ENCODE peak calls at places on chromosomes 12 and 14, in nine cellular contexts. Z is left ventricle myocardium inferior, I is Calu3, D is A549, F is lower lobe of right lung, K is MM.1S, H is WTC11, O is GM13977, C is GM20000. A is an unnamed sample.

GRCh38 chr12:13195848-13196301 is 651 bp upstream of the EMP1 start:
- DNase-seq in H (no peak), C (no peak), I (no peak), D (peak; percentile 63), Z (no peak), F (no peak), K (no peak), O (no peak), A (no peak)

GRCh38 chr12:76946451-76946850 is 67.6 kb upstream of the CSRP2 start:
- DNase-seq in O (no peak), F (no peak), K (no peak), I (no peak), D (no peak), H (no peak), C (no peak), Z (no peak), A (no peak)

GRCh38 chr12:59069481-59069880 is 149.2 kb upstream of the LRIG3 start:
- DNase-seq in O (no peak), F (no peak), K (no peak), C (no peak), H (no peak), I (no peak), Z (no peak), D (no peak), A (no peak)

GRCh38 chr12:2382391-2383155 is 329.8 kb downstream of the CACNA1C start:
- DNase-seq in C (no peak), F (no peak), I (no peak), K (peak; percentile 12), Z (no peak), D (no peak), O (no peak), H (no peak), A (no peak)

GRCh38 chr12:15001733-15002471 is 29.1 kb downstream of the PDE6H start:
- DNase-seq in Z (peak; percentile 39), H (peak; percentile 34), K (no peak), C (no peak), D (no peak), I (no peak), O (no peak), F (peak; percentile 46), A (no peak)

GRCh38 chr12:58314610-58315009 is 373.2 kb downstream of the ATP23 start:
- DNase-seq in Z (no peak), O (no peak), K (no peak), D (no peak), H (no peak), I (no peak), C (no peak), F (no peak), A (no peak)

GRCh38 chr14:69350892-69351291 is 47.2 kb downstream of the ERH start:
- DNase-seq in I (no peak), D (no peak), C (no peak), Z (no peak), O (no peak), H (no peak), K (no peak), F (no peak), A (no peak)

GRCh38 chr12:12616512-12617275 is 5.0 kb downstream of the CREBL2 start:
- DNase-seq in K (no peak), F (no peak), H (no peak), C (no peak), I (no peak), Z (no peak), D (no peak), O (no peak), A (no peak)

GRCh38 chr14:20044243-20044642 is 8.4 kb upstream of the OR4K13 start:
- DNase-seq in Z (no peak), F (no peak), O (no peak), K (no peak), C (no peak), D (no peak), H (no peak), I (no peak), A (no peak)

GRCh38 chr12:74317078-74317581 is 220.5 kb upstream of the ATXN7L3B start:
- DNase-seq in I (peak; percentile 52), K (peak; percentile 20), O (no peak), H (no peak), F (no peak), Z (peak; percentile 28), D (peak; percentile 75), C (no peak), A (no peak)

GRCh38 chr14:103444837-103445524 is 59.8 kb downstream of the MARK3 start:
- DNase-seq in K (no peak), F (no peak), O (no peak), H (no peak), Z (no peak), C (no peak), I (no peak), D (peak; percentile 29), A (no peak)

GRCh38 chr14:93014038-93015023 is 91.4 kb downstream of the CHGA start:
- DNase-seq in I (no peak), K (no peak), H (no peak), D (no peak), Z (no peak), F (no peak), C (no peak), O (no peak), A (no peak)

DNA sequence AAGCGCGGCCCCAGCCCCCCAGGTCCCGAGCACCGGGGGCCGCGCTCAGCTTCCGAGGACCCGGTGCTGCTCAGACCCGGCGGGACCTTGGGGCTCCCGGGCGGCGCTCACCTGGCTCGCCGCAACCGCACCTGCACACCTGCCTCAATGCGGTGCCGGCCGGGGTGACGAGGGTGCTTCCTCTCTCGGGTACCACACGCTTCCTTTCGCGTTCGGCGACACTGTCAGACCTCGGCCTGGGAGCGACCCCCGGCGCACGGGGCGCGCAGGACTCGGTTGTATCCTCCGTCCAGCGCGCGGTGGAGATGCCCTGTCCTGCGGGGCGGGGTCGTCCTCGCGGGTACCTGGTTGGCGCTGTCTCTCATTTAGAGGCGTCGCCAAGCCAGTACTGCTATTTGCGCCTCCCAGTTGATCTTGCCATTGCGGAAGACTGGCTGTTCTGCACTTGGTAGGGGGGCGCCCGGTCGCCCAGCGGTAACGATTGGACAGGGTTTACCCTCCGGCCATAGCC is 718 bp downstream of the PACS2 start:
- DNase-seq in H (peak; percentile 57), D (peak; percentile 35), F (peak; percentile 65), O (no peak), Z (no peak), I (peak; percentile 57), C (no peak), K (peak; percentile 42), A (no peak)
- TF ChIP-seq CTCF in H (no peak), D (no peak), F (no peak), O (no peak), Z (no peak), I (no peak), C (no peak), K (no peak), A (no peak)

GRCh38 chr12:131733874-131734273 is 23.0 kb downstream of the SFSWAP start:
- DNase-seq in I (no peak), Z (no peak), K (no peak), D (no peak), H (no peak), O (no peak), C (no peak), F (no peak), A (no peak)

GRCh38 chr12:131734336-131735152 is 23.7 kb downstream of the SFSWAP start:
- DNase-seq in O (no peak), Z (no peak), K (no peak), C (no peak), F (no peak), H (no peak), D (no peak), I (no peak), A (no peak)

GRCh38 chr12:131735153-131735456 is 24.2 kb downstream of the SFSWAP start:
- DNase-seq in O (no peak), F (no peak), D (no peak), K (no peak), H (no peak), C (no peak), I (no peak), Z (no peak), A (no peak)

GRCh38 chr12:131735863-131736806 is 25.2 kb downstream of the SFSWAP start:
- DNase-seq in D (no peak), K (no peak), C (no peak), H (no peak), O (no peak), F (no peak), Z (no peak), I (no peak), A (no peak)

DNA sequence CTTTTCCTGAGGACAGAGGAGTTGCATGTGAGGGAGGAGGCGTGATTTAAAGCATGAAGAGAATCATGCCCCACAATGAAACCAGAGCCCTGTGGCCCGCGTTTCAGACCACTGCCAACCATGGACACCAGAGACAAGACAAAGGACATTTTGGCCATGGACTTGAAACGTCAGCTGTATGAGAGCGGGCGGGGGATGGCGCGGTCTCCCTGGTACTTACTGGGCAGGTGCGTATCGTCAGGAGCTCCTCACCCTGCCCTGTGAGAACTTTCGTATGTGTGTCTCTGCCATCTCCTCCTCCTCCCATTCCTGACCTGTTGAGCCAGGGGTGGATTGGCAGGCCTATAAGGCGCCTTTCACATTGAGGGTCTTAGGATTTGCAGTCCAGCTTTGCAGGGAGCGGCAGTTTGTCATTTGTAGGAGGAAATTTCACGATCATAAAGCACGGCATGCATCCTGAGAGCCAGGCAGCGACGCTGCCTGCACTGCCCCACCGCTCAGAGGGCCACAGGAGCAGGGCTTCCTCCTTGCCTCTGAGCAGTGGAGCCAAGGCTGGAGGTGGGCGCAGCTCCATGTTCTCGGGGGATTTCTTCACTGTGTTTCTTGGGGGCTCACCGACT is 22.2 kb downstream of the SFSWAP start:
- DNase-seq in H (no peak), F (no peak), I (no peak), K (no peak), O (no peak), D (no peak), C (no peak), Z (no peak), A (no peak)
- TF ChIP-seq CTCF in H (no peak), F (no peak), I (no peak), K (no peak), O (no peak), D (no peak), C (no peak), Z (no peak), A (no peak)

GRCh38 chr12:53345486-53346195 is 9.5 kb upstream of the SP7 start:
- DNase-seq in K (no peak), C (peak; percentile 3), O (no peak), I (no peak), Z (peak; percentile 65), D (no peak), H (peak; percentile 28), F (no peak), A (no peak)
- TF ChIP-seq CTCF in K (no peak), C (no peak), O (no peak), I (no peak), Z (peak; percentile 8), D (no peak), H (no peak), F (no peak), A (no peak)

DNA sequence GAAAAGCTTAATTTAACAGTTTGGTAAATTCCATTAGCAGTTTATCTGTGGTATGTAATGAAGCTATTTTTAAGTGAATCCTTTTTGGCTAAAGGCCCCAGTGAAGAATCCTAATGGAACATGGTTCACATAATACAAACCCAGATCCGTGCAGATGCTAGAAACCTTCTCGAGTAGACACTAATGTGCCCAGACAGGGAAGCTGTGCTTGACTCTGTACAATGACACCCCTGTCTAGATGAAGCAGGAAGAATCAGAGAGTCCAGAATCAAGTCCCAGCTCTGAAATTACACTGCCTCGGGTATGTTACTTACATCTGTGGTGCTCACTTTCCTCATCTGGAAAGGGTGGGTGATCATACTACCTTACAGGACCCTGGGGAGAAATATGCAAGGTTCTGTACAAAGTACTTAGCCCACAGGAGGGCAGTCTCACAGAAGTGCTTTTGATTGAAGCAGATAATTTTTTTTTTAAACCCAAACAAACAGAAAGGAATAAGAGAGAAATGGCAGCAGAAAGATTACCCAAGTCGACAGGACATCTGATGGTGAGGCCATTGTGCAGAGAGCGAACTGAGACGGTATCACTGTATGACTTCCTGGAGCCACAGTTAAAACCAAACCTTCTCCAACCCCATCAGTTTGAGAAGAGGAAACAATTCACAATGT is 8.6 kb downstream of the CRACR2A start:
- DNase-seq in O (no peak), F (no peak), K (no peak), I (no peak), H (no peak), Z (no peak), C (no peak), D (no peak), A (no peak)
- TF ChIP-seq CTCF in O (no peak), F (no peak), K (no peak), I (no peak), H (no peak), Z (no peak), C (no peak), D (no peak), A (no peak)

A was measured in GM10248.